ENCODE peak calls at places on chromosomes 12 and 14, in nine cellular contexts. Z is WTC11, I is fibroblast of the aortic adventitia, R is progenitor cell of endocrine pancreas, S is spleen, D is aorta, P is glutamatergic neuron, O is cardiac muscle cell, T is WERI-Rb-1. J is an unnamed sample.

GRCh38 chr12:104025771-104026170 is 24.2 kb downstream of the GLT8D2 start:
- DNase-seq in R (no peak), I (no peak), T (no peak), D (no peak), O (no peak), P (no peak), Z (no peak), S (no peak), J (no peak)

GRCh38 chr12:15752780-15753179 is 36.4 kb downstream of the EPS8 start:
- DNase-seq in D (no peak), Z (no peak), O (no peak), T (no peak), I (peak; percentile 45), R (no peak), S (no peak), P (no peak), J (no peak)

GRCh38 chr12:124744659-124745467 is 118.8 kb downstream of the SCARB1 start:
- DNase-seq in O (no peak), T (peak; percentile 55), S (no peak), Z (peak; percentile 59), R (no peak), I (no peak), D (no peak), P (peak; percentile 57), J (no peak)

GRCh38 chr12:55722948-55723347 is 2.8 kb downstream of the RDH5 start:
- DNase-seq in O (no peak), R (no peak), S (no peak), D (peak; percentile 51), Z (no peak), P (no peak), T (no peak), I (no peak), J (no peak)

GRCh38 chr12:132260721-132261120 is 68.7 kb downstream of the GALNT9 start:
- DNase-seq in R (no peak), Z (no peak), O (no peak), I (no peak), P (no peak), S (no peak), T (no peak), D (no peak), J (no peak)

GRCh38 chr12:48977290-48978281 is 536 bp upstream of the WNT1 start:
- DNase-seq in D (peak; percentile 81), R (peak; percentile 56), Z (peak; percentile 75), O (no peak), P (peak; percentile 73), T (peak; percentile 79), S (peak; percentile 95), I (no peak), J (no peak)

GRCh38 chr14:95046711-95047681 is 110.3 kb downstream of the DICER1 start:
- DNase-seq in S (peak; percentile 64), R (no peak), Z (peak; percentile 10), I (no peak), T (peak; percentile 22), P (peak; percentile 7), D (no peak), O (no peak), J (no peak)

GRCh38 chr12:64304571-64304970 is 82.5 kb upstream of the KICS2 start:
- DNase-seq in T (no peak), I (no peak), R (no peak), D (no peak), O (no peak), S (no peak), P (no peak), Z (no peak), J (no peak)

GRCh38 chr12:1117970-1118563 is 127.0 kb downstream of the ERC1 start:
- DNase-seq in I (peak; percentile 87), S (peak; percentile 81), O (peak; percentile 84), P (peak; percentile 76), R (peak; percentile 70), D (peak; percentile 69), T (peak; percentile 62), Z (peak; percentile 66), J (peak; percentile 33)

GRCh38 chr14:101233391-101233790 is 327.9 kb upstream of the DIO3 start:
- DNase-seq in Z (no peak), T (no peak), I (no peak), O (no peak), P (no peak), S (no peak), D (no peak), R (no peak), J (no peak)

GRCh38 chr12:110222433-110222832 is 58.6 kb upstream of the ATP2A2 start:
- DNase-seq in T (no peak), S (no peak), I (peak; percentile 27), P (no peak), D (no peak), Z (no peak), R (no peak), O (no peak), J (no peak)